ENCODE peak calls at places on chromosomes 16 and 17, in eight cellular contexts. One of them, this sample, is unnamed.

GRCh38 chr16:57988929-57989328 is 11.5 kb downstream of the ZNF319 start:
- DNase-seq in HS-5: no peak
- DNase-seq in activated naive CD4-positive, alpha-beta T cell: no peak
- DNase-seq in endothelial cell: no peak
- DNase-seq in neuronal stem cell: no peak
- DNase-seq in GM12878: no peak
- DNase-seq in CD4-positive, alpha-beta memory T cell: no peak
- DNase-seq in heart left ventricle: peak; percentile 80
- DNase-seq in this sample: no peak

GRCh38 chr17:45394913-45395568 is 37.6 kb downstream of the ARHGAP27 start:
- DNase-seq in heart left ventricle: peak; percentile 82
- DNase-seq in endothelial cell: peak; percentile 82
- DNase-seq in HS-5: no peak
- DNase-seq in neuronal stem cell: peak; percentile 78
- DNase-seq in GM12878: no peak
- DNase-seq in CD4-positive, alpha-beta memory T cell: peak; percentile 21
- DNase-seq in activated naive CD4-positive, alpha-beta T cell: peak; percentile 28
- DNase-seq in this sample: peak; percentile 70

GRCh38 chr17:80793851-80794267 is 197.8 kb upstream of the CHMP6 start:
- DNase-seq in activated naive CD4-positive, alpha-beta T cell: no peak
- DNase-seq in heart left ventricle: no peak
- DNase-seq in HS-5: no peak
- DNase-seq in CD4-positive, alpha-beta memory T cell: no peak
- DNase-seq in endothelial cell: no peak
- DNase-seq in neuronal stem cell: no peak
- DNase-seq in GM12878: no peak
- DNase-seq in this sample: no peak

GRCh38 chr16:1152123-1152638 is 725 bp upstream of the CACNA1H start:
- DNase-seq in neuronal stem cell: peak; percentile 51
- DNase-seq in heart left ventricle: peak; percentile 50
- DNase-seq in HS-5: no peak
- DNase-seq in endothelial cell: peak; percentile 26
- DNase-seq in GM12878: no peak
- DNase-seq in CD4-positive, alpha-beta memory T cell: peak; percentile 58
- DNase-seq in activated naive CD4-positive, alpha-beta T cell: peak; percentile 71
- DNase-seq in this sample: peak; percentile 54

GRCh38 chr16:57266531-57267268 is 17.8 kb downstream of the PLLP start:
- DNase-seq in activated naive CD4-positive, alpha-beta T cell: peak; percentile 53
- DNase-seq in HS-5: no peak
- DNase-seq in endothelial cell: no peak
- DNase-seq in heart left ventricle: no peak
- DNase-seq in CD4-positive, alpha-beta memory T cell: peak; percentile 50
- DNase-seq in neuronal stem cell: no peak
- DNase-seq in GM12878: no peak
- DNase-seq in this sample: no peak

GRCh38 chr17:77420804-77421634 is 280.2 kb downstream of the SEC14L1 start:
- DNase-seq in HS-5: no peak
- DNase-seq in GM12878: no peak
- DNase-seq in neuronal stem cell: no peak
- DNase-seq in CD4-positive, alpha-beta memory T cell: peak; percentile 56
- DNase-seq in endothelial cell: peak; percentile 44
- DNase-seq in activated naive CD4-positive, alpha-beta T cell: peak; percentile 44
- DNase-seq in heart left ventricle: peak; percentile 68
- DNase-seq in this sample: no peak

GRCh38 chr17:57634713-57635465 is 110.2 kb downstream of the CCDC182 start:
- DNase-seq in neuronal stem cell: no peak
- DNase-seq in endothelial cell: no peak
- DNase-seq in activated naive CD4-positive, alpha-beta T cell: no peak
- DNase-seq in GM12878: no peak
- DNase-seq in heart left ventricle: no peak
- DNase-seq in HS-5: peak; percentile 8
- DNase-seq in CD4-positive, alpha-beta memory T cell: no peak
- DNase-seq in this sample: no peak

GRCh38 chr16:74667215-74667765 is 613 bp upstream of the RFWD3 start:
- DNase-seq in endothelial cell: peak; percentile 51
- DNase-seq in GM12878: no peak
- DNase-seq in activated naive CD4-positive, alpha-beta T cell: no peak
- DNase-seq in heart left ventricle: no peak
- DNase-seq in HS-5: no peak
- DNase-seq in neuronal stem cell: peak; percentile 20
- DNase-seq in CD4-positive, alpha-beta memory T cell: peak; percentile 16
- DNase-seq in this sample: peak; percentile 35

GRCh38 chr16:86577314-86577971 is 906 bp upstream of the FOXL1 start:
- DNase-seq in endothelial cell: no peak
- DNase-seq in CD4-positive, alpha-beta memory T cell: no peak
- DNase-seq in activated naive CD4-positive, alpha-beta T cell: no peak
- DNase-seq in neuronal stem cell: no peak
- DNase-seq in HS-5: no peak
- DNase-seq in heart left ventricle: no peak
- DNase-seq in GM12878: no peak
- DNase-seq in this sample: no peak

GRCh38 chr16:30523768-30524574 is 2.4 kb downstream of the ZNF768 start:
- DNase-seq in HS-5: no peak
- DNase-seq in neuronal stem cell: no peak
- DNase-seq in endothelial cell: no peak
- DNase-seq in activated naive CD4-positive, alpha-beta T cell: no peak
- DNase-seq in heart left ventricle: peak; percentile 72
- DNase-seq in CD4-positive, alpha-beta memory T cell: no peak
- DNase-seq in GM12878: no peak
- DNase-seq in this sample: no peak

GRCh38 chr17:36505171-36505570 is 18.7 kb downstream of the ZNHIT3 start:
- DNase-seq in HS-5: no peak
- DNase-seq in GM12878: no peak
- DNase-seq in heart left ventricle: no peak
- DNase-seq in CD4-positive, alpha-beta memory T cell: no peak
- DNase-seq in endothelial cell: no peak
- DNase-seq in neuronal stem cell: no peak
- DNase-seq in activated naive CD4-positive, alpha-beta T cell: no peak
- DNase-seq in this sample: no peak

GRCh38 chr16:49832177-49832576 is 23.7 kb downstream of the ZNF423 start:
- DNase-seq in HS-5: no peak
- DNase-seq in heart left ventricle: peak; percentile 60
- DNase-seq in neuronal stem cell: no peak
- DNase-seq in CD4-positive, alpha-beta memory T cell: no peak
- DNase-seq in activated naive CD4-positive, alpha-beta T cell: no peak
- DNase-seq in GM12878: no peak
- DNase-seq in endothelial cell: no peak
- DNase-seq in this sample: no peak

GRCh38 chr16:14600164-14600563 is 29.9 kb downstream of the PARN start:
- DNase-seq in GM12878: no peak
- DNase-seq in CD4-positive, alpha-beta memory T cell: peak; percentile 3
- DNase-seq in endothelial cell: no peak
- DNase-seq in activated naive CD4-positive, alpha-beta T cell: no peak
- DNase-seq in neuronal stem cell: no peak
- DNase-seq in HS-5: no peak
- DNase-seq in heart left ventricle: no peak
- DNase-seq in this sample: no peak

GRCh38 chr17:3976675-3977171 is 12.5 kb upstream of the ATP2A3 start:
- DNase-seq in GM12878: no peak
- DNase-seq in activated naive CD4-positive, alpha-beta T cell: no peak
- DNase-seq in endothelial cell: no peak
- DNase-seq in neuronal stem cell: no peak
- DNase-seq in HS-5: no peak
- DNase-seq in heart left ventricle: peak; percentile 94
- DNase-seq in CD4-positive, alpha-beta memory T cell: no peak
- DNase-seq in this sample: no peak

GRCh38 chr16:70568601-70569217 is 45.1 kb downstream of the SF3B3 start:
- DNase-seq in HS-5: no peak
- DNase-seq in heart left ventricle: no peak
- DNase-seq in endothelial cell: no peak
- DNase-seq in activated naive CD4-positive, alpha-beta T cell: no peak
- DNase-seq in neuronal stem cell: no peak
- DNase-seq in CD4-positive, alpha-beta memory T cell: no peak
- DNase-seq in GM12878: no peak
- DNase-seq in this sample: peak; percentile 42

This sample was measured in Peyer's patch.